ENCODE peak calls at places on chromosomes 11 and 22, in four cellular contexts. W, M, E and A are unnamed samples.

GRCh38 chr11:6895010-6895409 is 2.7 kb upstream of the OR2D2 start:
- DNase-seq in E (no peak), M (peak; percentile 12), W (no peak), A (no peak)

GRCh38 chr11:70241709-70242108 is 28.8 kb upstream of the PPFIA1 start:
- DNase-seq in W (no peak), M (no peak), E (no peak), A (no peak)

GRCh38 chr22:49305966-49306631 is 521.6 kb downstream of the BRD1 start:
- DNase-seq in W (no peak), M (no peak), E (peak; percentile 38), A (no peak)

GRCh38 chr11:8959546-8960166 is 4.6 kb downstream of the TMEM9B start:
- DNase-seq in W (peak; percentile 71), M (peak; percentile 65), E (no peak), A (peak; percentile 59)

GRCh38 chr11:133710241-133710640 is 135.1 kb downstream of the SPATA19 start:
- DNase-seq in E (peak; percentile 20), M (no peak), W (no peak), A (peak; percentile 36)

GRCh38 chr22:49739138-49739537 is 88.5 kb downstream of the BRD1 start:
- DNase-seq in E (no peak), M (no peak), W (no peak), A (no peak)

GRCh38 chr11:114064216-114064615 is 4.7 kb downstream of the ZBTB16 start:
- DNase-seq in E (no peak), M (no peak), W (no peak), A (no peak)

GRCh38 chr11:126718319-126718718 is 282.3 kb downstream of the KIRREL3 start:
- DNase-seq in M (no peak), E (no peak), W (no peak), A (no peak)

GRCh38 chr11:13984616-13985474 is 22.3 kb downstream of the SPON1 start:
- DNase-seq in M (no peak), E (no peak), W (no peak), A (no peak)

GRCh38 chr11:94647926-94648325 is 80.8 kb downstream of the PIWIL4 start:
- DNase-seq in W (no peak), M (no peak), E (peak; percentile 46), A (no peak)

GRCh38 chr11:111299111-111300026 is 1.0 kb downstream of the POU2AF3 start:
- DNase-seq in M (no peak), E (peak; percentile 83), W (peak; percentile 46), A (peak; percentile 40)
- TF ChIP-seq ZNF274 in M (no peak), E (no peak), W (no peak), A (no peak)

GRCh38 chr22:19634206-19634536 is 80.1 kb upstream of the SEPTIN5 start:
- DNase-seq in M (no peak), W (no peak), E (no peak), A (no peak)

GRCh38 chr22:19630614-19631013 is 83.7 kb upstream of the SEPTIN5 start:
- DNase-seq in E (no peak), W (no peak), M (no peak), A (no peak)

GRCh38 chr22:19634576-19634975 is 79.7 kb upstream of the SEPTIN5 start:
- DNase-seq in E (no peak), M (no peak), W (no peak), A (no peak)

GRCh38 chr22:19631899-19632670 is 82.2 kb upstream of the SEPTIN5 start:
- DNase-seq in M (no peak), W (peak; percentile 32), E (peak; percentile 78), A (no peak)

DNA sequence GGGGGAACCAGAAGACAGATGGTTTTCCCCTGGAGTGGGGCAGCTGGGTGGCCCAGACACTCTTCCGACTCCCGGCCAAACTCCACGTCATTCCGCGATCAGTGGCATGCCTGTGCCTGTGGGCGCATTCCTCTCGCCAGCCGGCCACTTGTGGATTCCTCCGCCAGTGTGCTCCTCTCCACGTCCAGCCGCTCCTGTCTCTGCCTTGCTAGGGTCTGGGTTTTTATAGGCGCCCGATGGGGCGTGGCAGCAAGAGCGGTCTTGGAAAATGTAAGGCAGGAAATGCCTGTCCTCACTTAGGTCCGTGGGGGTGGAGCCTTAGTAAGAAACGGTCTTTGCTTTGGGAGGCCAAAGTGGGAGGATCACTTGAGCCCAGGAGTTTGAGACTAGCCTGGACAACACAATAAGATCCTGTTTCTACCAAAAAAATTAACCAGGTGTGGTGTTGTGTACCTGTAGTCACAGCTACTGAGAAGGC is 81.6 kb upstream of the SEPTIN5 start:
- DNase-seq in M (no peak), W (no peak), E (no peak), A (no peak)
- TF ChIP-seq SUZ12 in M (no peak), W (no peak), E (no peak), A (no peak)

GRCh38 chr11:85752890-85753581 is 57.9 kb downstream of the SYTL2 start:
- DNase-seq in M (no peak), E (no peak), W (no peak), A (no peak)
- TF ChIP-seq YY1 in M (no peak), E (no peak), W (no peak), A (no peak)

DNA sequence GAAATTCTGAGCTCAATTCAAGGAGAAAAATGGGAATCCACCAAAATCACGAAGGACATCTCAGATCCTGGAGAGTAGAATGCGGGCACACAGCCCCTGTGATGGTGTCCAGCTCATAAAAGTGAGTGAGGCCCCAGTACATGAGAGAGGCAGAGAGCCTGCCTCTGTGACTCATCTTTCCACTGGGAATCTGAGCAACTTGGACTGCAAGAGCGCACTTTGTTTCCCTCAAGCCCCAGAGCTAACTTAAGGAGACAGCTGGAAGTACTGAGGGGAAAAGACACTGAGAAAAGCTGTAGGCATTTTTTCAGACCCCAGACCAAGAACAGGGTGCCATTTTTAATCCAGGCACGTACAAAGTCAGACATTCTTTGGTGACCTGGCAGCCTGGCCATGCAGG is 273.7 kb downstream of the C11orf87 start:
- DNase-seq in M (no peak), E (no peak), W (no peak), A (no peak)
- TF ChIP-seq ZNF274 in M (no peak), E (no peak), W (no peak), A (no peak)

GRCh38 chr11:33779849-33780528 is 5.7 kb upstream of the FBXO3 start:
- DNase-seq in E (no peak), M (no peak), W (peak; percentile 11), A (no peak)
- TF ChIP-seq SUZ12 in E (no peak), M (no peak), W (no peak), A (no peak)

GRCh38 chr11:10655931-10656576 is 37.5 kb downstream of the IRAG1 start:
- DNase-seq in M (no peak), W (no peak), E (no peak), A (no peak)

GRCh38 chr11:10655227-10655626 is 38.3 kb downstream of the IRAG1 start:
- DNase-seq in M (no peak), E (no peak), W (no peak), A (no peak)

GRCh38 chr11:10659339-10660216 is 34.0 kb downstream of the IRAG1 start:
- DNase-seq in W (peak; percentile 91), M (no peak), E (no peak), A (no peak)

GRCh38 chr11:10658621-10659338 is 34.8 kb downstream of the IRAG1 start:
- DNase-seq in E (no peak), M (no peak), W (no peak), A (no peak)

GRCh38 chr11:10657308-10658271 is 36.0 kb downstream of the IRAG1 start:
- DNase-seq in W (no peak), E (no peak), M (peak; percentile 57), A (no peak)
- TF ChIP-seq YY1 in W (no peak), E (no peak), M (no peak), A (no peak)

DNA sequence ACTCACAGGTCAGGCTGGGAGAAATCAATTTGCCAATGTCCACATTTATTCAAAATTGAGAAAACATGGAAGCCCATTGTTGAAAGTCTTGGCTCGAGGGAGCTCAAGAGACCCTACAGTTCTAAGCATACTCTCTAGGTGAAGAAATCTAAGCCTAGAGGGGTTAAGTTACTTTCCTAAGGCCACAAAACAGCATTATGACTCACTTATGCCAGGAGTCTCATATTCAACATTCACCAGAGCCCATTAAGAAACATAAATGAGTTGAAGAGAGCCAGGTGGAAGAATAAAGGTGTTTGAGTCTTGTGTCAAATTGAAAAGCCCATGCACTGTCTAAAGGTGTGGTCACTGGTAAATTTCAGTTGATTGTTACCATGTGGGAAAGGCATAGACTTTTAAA is 108.1 kb downstream of the INSC start:
- DNase-seq in E (no peak), M (no peak), W (no peak), A (no peak)
- TF ChIP-seq ZNF274 in E (no peak), M (no peak), W (no peak), A (no peak)

GRCh38 chr22:39327995-39328754 is 8.8 kb upstream of the RPL3 start:
- DNase-seq in W (no peak), E (no peak), M (no peak), A (no peak)

GRCh38 chr22:39336411-39336810 is 13.4 kb upstream of the SYNGR1 start:
- DNase-seq in M (no peak), W (no peak), E (no peak), A (no peak)

DNA sequence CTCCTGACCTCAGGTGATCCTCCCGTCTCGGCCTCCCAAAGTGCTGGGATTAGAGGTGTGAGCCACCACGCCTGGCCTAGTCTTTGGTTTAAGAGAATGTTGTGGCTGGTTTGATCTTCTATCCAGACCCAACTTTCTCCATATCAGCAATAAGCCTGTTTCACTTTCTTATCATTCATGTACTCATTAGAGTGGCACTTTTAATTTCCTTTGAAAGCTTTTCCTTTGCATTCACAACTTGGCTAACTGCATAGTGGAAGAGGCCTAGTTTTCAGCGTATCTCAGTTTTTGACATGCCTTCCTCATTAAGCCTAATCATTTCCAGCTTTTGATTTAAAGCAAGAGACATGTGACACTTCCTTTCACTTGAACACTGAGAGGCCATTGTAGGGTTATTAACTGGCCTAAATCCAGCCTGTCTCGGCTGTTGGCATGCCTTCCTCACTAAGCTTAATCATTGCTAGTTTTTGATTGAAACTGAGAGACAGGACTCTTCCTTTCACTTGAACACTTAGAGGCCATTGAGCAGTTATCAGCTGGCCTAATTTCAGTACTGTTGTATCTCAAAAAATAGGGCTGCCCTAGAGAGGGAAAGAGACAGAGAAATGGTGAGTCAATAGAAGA is 13.1 kb upstream of the RPL3 start:
- DNase-seq in W (no peak), E (no peak), M (peak; percentile 36), A (no peak)
- TF ChIP-seq SUZ12 in W (no peak), E (no peak), M (no peak), A (no peak)